ENCODE peak calls at places on chromosomes 2 and 18, in six cellular contexts. One of them, this sample, is unnamed.

GRCh38 chr18:74524097-74524496 is 10.2 kb upstream of the CNDP1 start:
- DNase-seq in H9: peak; percentile 10
- DNase-seq in suprapubic skin: no peak
- DNase-seq in transverse colon: peak; percentile 42
- DNase-seq in ovary: peak; percentile 50
- DNase-seq in astrocyte: no peak
- DNase-seq in this sample: peak; percentile 31

GRCh38 chr2:201517094-201517493 is 65.6 kb downstream of the STRADB start:
- DNase-seq in transverse colon: no peak
- DNase-seq in suprapubic skin: no peak
- DNase-seq in H9: no peak
- DNase-seq in astrocyte: peak; percentile 69
- DNase-seq in ovary: no peak
- DNase-seq in this sample: no peak

GRCh38 chr2:205367536-205367935 is 314.8 kb upstream of the NRP2 start:
- DNase-seq in ovary: no peak
- DNase-seq in H9: no peak
- DNase-seq in astrocyte: no peak
- DNase-seq in transverse colon: no peak
- DNase-seq in suprapubic skin: no peak
- DNase-seq in this sample: no peak

GRCh38 chr2:1556776-1557466 is 143.7 kb downstream of the TPO start:
- DNase-seq in ovary: no peak
- DNase-seq in transverse colon: no peak
- DNase-seq in H9: no peak
- DNase-seq in suprapubic skin: no peak
- DNase-seq in astrocyte: peak; percentile 72
- DNase-seq in this sample: no peak

GRCh38 chr2:101119431-101119830 is 31.8 kb downstream of the TBC1D8 start:
- DNase-seq in transverse colon: no peak
- DNase-seq in suprapubic skin: no peak
- DNase-seq in H9: no peak
- DNase-seq in astrocyte: no peak
- DNase-seq in ovary: no peak
- DNase-seq in this sample: peak; percentile 43

GRCh38 chr2:219119422-219120043 is 41.1 kb downstream of the NHEJ1 start:
- DNase-seq in H9: peak; percentile 61
- DNase-seq in transverse colon: peak; percentile 81
- DNase-seq in ovary: peak; percentile 44
- DNase-seq in astrocyte: peak; percentile 22
- DNase-seq in suprapubic skin: no peak
- DNase-seq in this sample: peak; percentile 70

GRCh38 chr2:5387421-5387820 is 304.8 kb upstream of the SOX11 start:
- DNase-seq in ovary: no peak
- DNase-seq in H9: no peak
- DNase-seq in suprapubic skin: no peak
- DNase-seq in transverse colon: no peak
- DNase-seq in astrocyte: peak; percentile 61
- DNase-seq in this sample: no peak

GRCh38 chr18:39862341-39862740 is 2092.7 kb upstream of the PIK3C3 start:
- DNase-seq in suprapubic skin: no peak
- DNase-seq in astrocyte: no peak
- DNase-seq in H9: no peak
- DNase-seq in ovary: no peak
- DNase-seq in transverse colon: no peak
- DNase-seq in this sample: no peak

GRCh38 chr2:199356412-199356811 is 101.3 kb downstream of the SATB2 start:
- DNase-seq in ovary: no peak
- DNase-seq in suprapubic skin: no peak
- DNase-seq in transverse colon: no peak
- DNase-seq in H9: no peak
- DNase-seq in astrocyte: peak; percentile 23
- DNase-seq in this sample: no peak

GRCh38 chr2:239932881-239933735 is 92.0 kb downstream of the NDUFA10 start:
- DNase-seq in H9: peak; percentile 14
- DNase-seq in suprapubic skin: peak; percentile 48
- DNase-seq in astrocyte: no peak
- DNase-seq in ovary: peak; percentile 10
- DNase-seq in transverse colon: no peak
- DNase-seq in this sample: no peak

GRCh38 chr18:70422061-70422965 is 133.5 kb downstream of the SOCS6 start:
- DNase-seq in ovary: no peak
- DNase-seq in transverse colon: peak; percentile 68
- DNase-seq in astrocyte: peak; percentile 96
- DNase-seq in H9: no peak
- DNase-seq in suprapubic skin: peak; percentile 82
- DNase-seq in this sample: peak; percentile 69

GRCh38 chr2:140085674-140086073 is 1305.5 kb upstream of the NXPH2 start:
- DNase-seq in transverse colon: no peak
- DNase-seq in ovary: no peak
- DNase-seq in H9: no peak
- DNase-seq in suprapubic skin: no peak
- DNase-seq in astrocyte: no peak
- DNase-seq in this sample: no peak

GRCh38 chr18:47457614-47458013 is 206.2 kb upstream of the SKOR2 start:
- DNase-seq in H9: no peak
- DNase-seq in suprapubic skin: no peak
- DNase-seq in astrocyte: no peak
- DNase-seq in transverse colon: peak; percentile 10
- DNase-seq in ovary: no peak
- DNase-seq in this sample: no peak

GRCh38 chr18:47458483-47458882 is 207.0 kb upstream of the SKOR2 start:
- DNase-seq in suprapubic skin: no peak
- DNase-seq in ovary: no peak
- DNase-seq in astrocyte: no peak
- DNase-seq in transverse colon: no peak
- DNase-seq in H9: no peak
- DNase-seq in this sample: no peak

DNA sequence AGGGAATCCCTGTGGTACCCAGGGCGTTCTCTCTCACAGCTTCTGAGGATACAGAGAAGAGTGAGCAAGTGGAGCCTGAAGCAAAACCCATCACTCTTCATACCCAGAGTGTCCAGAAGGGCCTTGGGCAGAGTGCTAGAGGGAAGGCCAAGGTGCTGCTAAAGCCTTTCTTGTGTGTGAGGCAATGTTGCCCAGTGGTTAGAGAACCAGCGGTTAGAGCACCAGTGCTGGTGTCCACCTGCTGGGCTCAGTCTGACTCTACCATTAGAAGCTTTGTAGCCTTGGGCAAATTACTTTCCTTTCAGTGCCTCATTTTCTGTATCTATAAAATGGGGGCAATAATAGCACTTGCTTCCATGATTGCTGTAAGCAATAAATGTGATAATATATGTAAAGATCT is 210.5 kb upstream of the SKOR2 start:
- DNase-seq in ovary: no peak
- DNase-seq in suprapubic skin: no peak
- DNase-seq in H9: no peak
- DNase-seq in transverse colon: no peak
- DNase-seq in astrocyte: no peak
- DNase-seq in this sample: no peak
- H3K9me3 ChIP-seq in ovary: no peaks in the 10 kb centered on the region
- H3K9me3 ChIP-seq in suprapubic skin: no peaks in the 10 kb centered on the region
- H3K9me3 ChIP-seq in H9: no peaks in the 10 kb centered on the region
- H3K9me3 ChIP-seq in transverse colon: no peaks in the 10 kb centered on the region
- H3K9me3 ChIP-seq in astrocyte: peaks cover 5% of the 10 kb centered on the region
- H3K9me3 ChIP-seq in this sample: no peaks in the 10 kb centered on the region

DNA sequence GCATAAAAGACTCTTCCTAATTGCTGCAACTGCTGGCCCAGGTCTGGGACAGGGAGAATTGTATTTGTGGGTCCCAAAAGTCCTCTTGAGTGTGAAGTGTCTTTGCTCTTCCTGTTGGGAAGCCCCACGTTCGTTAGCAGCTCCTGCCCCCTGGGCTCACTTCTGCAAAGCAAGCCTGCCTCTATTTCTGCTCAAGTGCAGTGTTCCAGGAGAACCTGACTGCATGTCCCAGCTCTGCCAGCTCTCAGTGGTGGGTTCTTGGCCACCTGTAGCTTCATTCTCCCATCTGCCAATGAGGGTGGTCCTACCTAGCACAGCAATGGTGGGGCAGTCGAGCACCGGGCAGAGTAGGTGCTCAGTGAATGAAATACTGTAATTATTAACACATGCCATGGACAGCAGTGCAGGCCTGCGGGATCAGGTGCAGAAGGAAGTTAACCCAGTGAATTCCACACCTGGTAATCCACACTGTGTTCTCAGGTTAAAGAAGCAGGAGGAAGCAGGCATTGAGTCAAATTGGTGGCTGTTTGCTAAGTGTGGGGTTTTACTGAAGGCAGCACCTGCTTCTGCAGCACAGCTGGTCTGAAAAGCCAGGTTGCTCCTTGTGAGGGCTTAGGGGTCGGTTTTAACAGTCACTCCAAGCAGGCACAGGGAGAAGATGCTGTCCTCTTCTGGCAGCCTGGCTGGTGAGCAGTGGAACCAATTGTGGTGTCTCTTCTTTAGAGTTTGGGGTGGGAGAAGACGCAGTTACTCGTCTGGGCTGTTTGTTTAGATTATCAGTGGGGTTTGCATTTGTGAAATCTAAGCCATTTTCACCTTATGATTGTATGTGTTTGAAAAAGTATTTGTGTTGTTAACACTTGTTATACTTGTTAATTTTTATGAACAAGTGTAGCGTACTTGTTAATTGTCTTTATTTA is 54.3 kb downstream of the DGKD start:
- DNase-seq in ovary: no peak
- DNase-seq in suprapubic skin: no peak
- DNase-seq in transverse colon: no peak
- DNase-seq in astrocyte: no peak
- DNase-seq in H9: no peak
- DNase-seq in this sample: no peak
- TF ChIP-seq CTCF in ovary: no peak
- TF ChIP-seq CTCF in suprapubic skin: no peak
- TF ChIP-seq CTCF in transverse colon: no peak
- TF ChIP-seq CTCF in astrocyte: no peak
- TF ChIP-seq CTCF in H9: no peak
- TF ChIP-seq CTCF in this sample: no peak

DNA sequence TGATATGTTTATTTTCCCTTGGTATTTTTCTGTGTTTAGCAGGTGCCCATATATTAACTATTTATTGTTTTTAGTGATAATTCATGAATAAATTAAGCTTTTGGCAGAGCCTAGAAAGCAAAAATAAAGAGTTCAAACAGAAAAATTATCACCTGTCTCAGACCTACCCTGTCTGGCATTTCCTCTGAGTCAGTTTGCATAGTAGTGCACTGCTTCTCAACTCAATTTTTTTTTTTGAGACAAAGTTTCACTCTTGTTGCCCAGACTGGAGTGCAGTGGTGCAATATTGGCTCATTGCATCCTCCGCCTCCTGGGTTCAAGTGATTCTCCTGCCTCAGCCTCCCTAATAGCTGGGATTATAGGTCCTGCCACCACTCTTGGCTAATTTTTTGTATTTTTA is 793.9 kb downstream of the SUCLG1 start:
- DNase-seq in transverse colon: no peak
- DNase-seq in ovary: no peak
- DNase-seq in H9: no peak
- DNase-seq in suprapubic skin: no peak
- DNase-seq in astrocyte: no peak
- DNase-seq in this sample: no peak
- H3K9me3 ChIP-seq in transverse colon: no peaks in the 10 kb centered on the region
- H3K9me3 ChIP-seq in ovary: no peaks in the 10 kb centered on the region
- H3K9me3 ChIP-seq in H9: no peaks in the 10 kb centered on the region
- H3K9me3 ChIP-seq in suprapubic skin: no peaks in the 10 kb centered on the region
- H3K9me3 ChIP-seq in astrocyte: no peaks in the 10 kb centered on the region
- H3K9me3 ChIP-seq in this sample: no peaks in the 10 kb centered on the region

DNA sequence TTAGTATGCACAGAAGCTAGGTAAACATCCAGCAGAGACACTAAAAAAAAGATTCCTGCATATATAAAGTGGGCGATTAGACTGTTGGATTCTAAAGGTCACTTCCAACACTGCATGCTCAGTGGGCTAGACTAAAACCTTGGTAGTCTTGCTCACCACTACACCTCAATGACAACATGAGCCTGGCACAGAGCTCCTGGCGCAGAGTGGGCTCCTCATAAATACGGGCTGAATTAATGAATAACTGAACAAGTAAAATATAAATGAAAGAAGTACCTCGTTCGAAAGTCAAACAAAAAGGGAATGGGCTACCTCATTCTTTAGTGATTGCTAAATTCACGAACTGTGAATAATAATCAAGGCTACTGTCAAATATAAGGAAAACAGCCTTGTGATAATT is 185.3 kb downstream of the STK39 start:
- DNase-seq in astrocyte: no peak
- DNase-seq in ovary: no peak
- DNase-seq in transverse colon: no peak
- DNase-seq in suprapubic skin: no peak
- DNase-seq in H9: no peak
- DNase-seq in this sample: no peak
- TF ChIP-seq CTCF in astrocyte: no peak
- TF ChIP-seq CTCF in ovary: no peak
- TF ChIP-seq CTCF in transverse colon: no peak
- TF ChIP-seq CTCF in suprapubic skin: no peak
- TF ChIP-seq CTCF in H9: no peak
- TF ChIP-seq CTCF in this sample: no peak

GRCh38 chr18:8904316-8904715 is 198.2 kb upstream of the NDUFV2 start:
- DNase-seq in ovary: no peak
- DNase-seq in suprapubic skin: no peak
- DNase-seq in astrocyte: no peak
- DNase-seq in H9: no peak
- DNase-seq in transverse colon: no peak
- DNase-seq in this sample: no peak
- H3K9me3 ChIP-seq in ovary: no peaks in the 10 kb centered on the region
- H3K9me3 ChIP-seq in suprapubic skin: no peaks in the 10 kb centered on the region
- H3K9me3 ChIP-seq in astrocyte: no peaks in the 10 kb centered on the region
- H3K9me3 ChIP-seq in H9: no peaks in the 10 kb centered on the region
- H3K9me3 ChIP-seq in transverse colon: no peaks in the 10 kb centered on the region
- H3K9me3 ChIP-seq in this sample: no peaks in the 10 kb centered on the region

This sample was measured in heart right ventricle.